ENCODE peak calls at places on chromosome 6, in eight cellular contexts. One of them, this sample, is unnamed.

GRCh38 chr6:146788115-146788514 is 189.3 kb downstream of the ADGB start:
- DNase-seq in HL-60: no peak
- DNase-seq in sigmoid colon: no peak
- DNase-seq in HepG2: no peak
- DNase-seq in prostate gland: no peak
- DNase-seq in GM23338: no peak
- DNase-seq in breast epithelium: no peak
- DNase-seq in K562: no peak
- DNase-seq in this sample: no peak

GRCh38 chr6:113646701-113647100 is 210.4 kb upstream of the MARCKS start:
- DNase-seq in sigmoid colon: no peak
- DNase-seq in GM23338: no peak
- DNase-seq in HepG2: no peak
- DNase-seq in breast epithelium: no peak
- DNase-seq in HL-60: no peak
- DNase-seq in prostate gland: no peak
- DNase-seq in K562: no peak
- DNase-seq in this sample: no peak

GRCh38 chr6:23454090-23454998 is 671.7 kb upstream of the NRSN1 start:
- DNase-seq in HepG2: no peak
- DNase-seq in GM23338: no peak
- DNase-seq in prostate gland: no peak
- DNase-seq in HL-60: no peak
- DNase-seq in breast epithelium: no peak
- DNase-seq in sigmoid colon: no peak
- DNase-seq in K562: no peak
- DNase-seq in this sample: no peak

GRCh38 chr6:42984924-42985475 is 630 bp downstream of the PPP2R5D start:
- DNase-seq in K562: peak; percentile 39
- DNase-seq in GM23338: peak; percentile 65
- DNase-seq in HL-60: peak; percentile 25
- DNase-seq in breast epithelium: no peak
- DNase-seq in HepG2: no peak
- DNase-seq in sigmoid colon: no peak
- DNase-seq in prostate gland: no peak
- DNase-seq in this sample: no peak

GRCh38 chr6:77425676-77426075 is 37.6 kb downstream of the HTR1B start:
- DNase-seq in HepG2: no peak
- DNase-seq in sigmoid colon: no peak
- DNase-seq in prostate gland: no peak
- DNase-seq in K562: no peak
- DNase-seq in GM23338: no peak
- DNase-seq in HL-60: no peak
- DNase-seq in breast epithelium: no peak
- DNase-seq in this sample: no peak

GRCh38 chr6:20058912-20059311 is 153.4 kb downstream of the MBOAT1 start:
- DNase-seq in breast epithelium: no peak
- DNase-seq in prostate gland: no peak
- DNase-seq in GM23338: no peak
- DNase-seq in K562: no peak
- DNase-seq in HL-60: peak; percentile 76
- DNase-seq in HepG2: no peak
- DNase-seq in sigmoid colon: no peak
- DNase-seq in this sample: no peak

GRCh38 chr6:147347179-147347881 is 143.1 kb downstream of the STXBP5 start:
- DNase-seq in breast epithelium: no peak
- DNase-seq in sigmoid colon: no peak
- DNase-seq in K562: no peak
- DNase-seq in HepG2: no peak
- DNase-seq in prostate gland: no peak
- DNase-seq in HL-60: no peak
- DNase-seq in GM23338: no peak
- DNase-seq in this sample: no peak

GRCh38 chr6:71681234-71681867 is 205.0 kb upstream of the RIMS1 start:
- DNase-seq in prostate gland: no peak
- DNase-seq in HepG2: no peak
- DNase-seq in K562: no peak
- DNase-seq in GM23338: no peak
- DNase-seq in breast epithelium: no peak
- DNase-seq in HL-60: no peak
- DNase-seq in sigmoid colon: no peak
- DNase-seq in this sample: no peak

GRCh38 chr6:101758338-101758737 is 364.8 kb downstream of the GRIK2 start:
- DNase-seq in sigmoid colon: no peak
- DNase-seq in prostate gland: no peak
- DNase-seq in breast epithelium: no peak
- DNase-seq in HL-60: no peak
- DNase-seq in GM23338: no peak
- DNase-seq in HepG2: no peak
- DNase-seq in K562: no peak
- DNase-seq in this sample: no peak

GRCh38 chr6:1584996-1585668 is 24.6 kb upstream of the FOXC1 start:
- DNase-seq in breast epithelium: peak; percentile 12
- DNase-seq in sigmoid colon: no peak
- DNase-seq in GM23338: no peak
- DNase-seq in prostate gland: no peak
- DNase-seq in HepG2: no peak
- DNase-seq in HL-60: no peak
- DNase-seq in K562: peak; percentile 2
- DNase-seq in this sample: no peak

GRCh38 chr6:128979061-128979460 is 96.1 kb downstream of the LAMA2 start:
- DNase-seq in HL-60: no peak
- DNase-seq in HepG2: no peak
- DNase-seq in breast epithelium: no peak
- DNase-seq in GM23338: no peak
- DNase-seq in prostate gland: no peak
- DNase-seq in sigmoid colon: no peak
- DNase-seq in K562: no peak
- DNase-seq in this sample: no peak

GRCh38 chr6:158213925-158214674 is 46.0 kb downstream of the GTF2H5 start:
- DNase-seq in K562: peak; percentile 72
- DNase-seq in breast epithelium: no peak
- DNase-seq in prostate gland: peak; percentile 51
- DNase-seq in sigmoid colon: peak; percentile 74
- DNase-seq in HepG2: peak; percentile 84
- DNase-seq in HL-60: peak; percentile 68
- DNase-seq in GM23338: peak; percentile 89
- DNase-seq in this sample: peak; percentile 83

GRCh38 chr6:41537359-41537758 is 8.8 kb upstream of the FOXP4 start:
- DNase-seq in prostate gland: no peak
- DNase-seq in HL-60: no peak
- DNase-seq in sigmoid colon: no peak
- DNase-seq in HepG2: no peak
- DNase-seq in breast epithelium: no peak
- DNase-seq in GM23338: no peak
- DNase-seq in K562: no peak
- DNase-seq in this sample: no peak

GRCh38 chr6:51753635-51754034 is 333.8 kb downstream of the PKHD1 start:
- DNase-seq in breast epithelium: no peak
- DNase-seq in HL-60: no peak
- DNase-seq in K562: peak; percentile 8
- DNase-seq in HepG2: peak; percentile 3
- DNase-seq in GM23338: peak; percentile 73
- DNase-seq in sigmoid colon: no peak
- DNase-seq in prostate gland: no peak
- DNase-seq in this sample: no peak

GRCh38 chr6:70131528-70131927 is 171.4 kb downstream of the COL9A1 start:
- DNase-seq in GM23338: no peak
- DNase-seq in breast epithelium: no peak
- DNase-seq in sigmoid colon: no peak
- DNase-seq in HepG2: no peak
- DNase-seq in HL-60: no peak
- DNase-seq in K562: no peak
- DNase-seq in prostate gland: no peak
- DNase-seq in this sample: no peak

GRCh38 chr6:48429021-48429420 is 318.0 kb upstream of the PTCHD4 start:
- DNase-seq in prostate gland: no peak
- DNase-seq in HL-60: no peak
- DNase-seq in breast epithelium: no peak
- DNase-seq in sigmoid colon: no peak
- DNase-seq in HepG2: no peak
- DNase-seq in GM23338: no peak
- DNase-seq in K562: no peak
- DNase-seq in this sample: no peak

GRCh38 chr6:16623029-16623653 is 138.1 kb downstream of the ATXN1 start:
- DNase-seq in K562: no peak
- DNase-seq in HL-60: no peak
- DNase-seq in HepG2: no peak
- DNase-seq in sigmoid colon: no peak
- DNase-seq in breast epithelium: no peak
- DNase-seq in GM23338: no peak
- DNase-seq in prostate gland: no peak
- DNase-seq in this sample: no peak

GRCh38 chr6:122790740-122791679 is 2.0 kb downstream of the SMPDL3A start:
- DNase-seq in sigmoid colon: no peak
- DNase-seq in HepG2: peak; percentile 86
- DNase-seq in HL-60: no peak
- DNase-seq in GM23338: peak; percentile 20
- DNase-seq in prostate gland: no peak
- DNase-seq in K562: no peak
- DNase-seq in breast epithelium: no peak
- DNase-seq in this sample: no peak

GRCh38 chr6:39184906-39185580 is 44.2 kb downstream of the KCNK5 start:
- DNase-seq in K562: no peak
- DNase-seq in HL-60: no peak
- DNase-seq in prostate gland: no peak
- DNase-seq in GM23338: no peak
- DNase-seq in sigmoid colon: peak; percentile 49
- DNase-seq in HepG2: no peak
- DNase-seq in breast epithelium: no peak
- DNase-seq in this sample: no peak

GRCh38 chr6:155543141-155543870 is 87.7 kb upstream of the NOX3 start:
- DNase-seq in prostate gland: no peak
- DNase-seq in HepG2: no peak
- DNase-seq in HL-60: no peak
- DNase-seq in sigmoid colon: no peak
- DNase-seq in breast epithelium: no peak
- DNase-seq in K562: no peak
- DNase-seq in GM23338: no peak
- DNase-seq in this sample: no peak

GRCh38 chr6:43951063-43951755 is 176.0 kb downstream of the MRPL14 start:
- DNase-seq in GM23338: peak; percentile 86
- DNase-seq in K562: peak; percentile 78
- DNase-seq in HepG2: peak; percentile 73
- DNase-seq in breast epithelium: no peak
- DNase-seq in prostate gland: no peak
- DNase-seq in sigmoid colon: peak; percentile 52
- DNase-seq in HL-60: peak; percentile 88
- DNase-seq in this sample: peak; percentile 24

GRCh38 chr6:89997456-89998445 is 103.5 kb downstream of the GJA10 start:
- DNase-seq in sigmoid colon: no peak
- DNase-seq in K562: no peak
- DNase-seq in breast epithelium: peak; percentile 71
- DNase-seq in prostate gland: peak; percentile 23
- DNase-seq in GM23338: no peak
- DNase-seq in HL-60: peak; percentile 9
- DNase-seq in HepG2: no peak
- DNase-seq in this sample: no peak

GRCh38 chr6:78500299-78501089 is 366.9 kb upstream of the IRAK1BP1 start:
- DNase-seq in sigmoid colon: no peak
- DNase-seq in HepG2: no peak
- DNase-seq in K562: no peak
- DNase-seq in HL-60: no peak
- DNase-seq in breast epithelium: no peak
- DNase-seq in GM23338: no peak
- DNase-seq in prostate gland: no peak
- DNase-seq in this sample: no peak

GRCh38 chr6:6591778-6592388 is 3.4 kb downstream of the LY86 start:
- DNase-seq in GM23338: no peak
- DNase-seq in HepG2: no peak
- DNase-seq in K562: no peak
- DNase-seq in breast epithelium: no peak
- DNase-seq in HL-60: peak; percentile 97
- DNase-seq in sigmoid colon: no peak
- DNase-seq in prostate gland: no peak
- DNase-seq in this sample: no peak
- TF ChIP-seq POLR2AphosphoS5 in GM23338: no peak
- TF ChIP-seq POLR2AphosphoS5 in HepG2: no peak
- TF ChIP-seq POLR2AphosphoS5 in K562: no peak
- TF ChIP-seq POLR2AphosphoS5 in breast epithelium: no peak
- TF ChIP-seq POLR2AphosphoS5 in HL-60: peak; percentile 21
- TF ChIP-seq POLR2AphosphoS5 in sigmoid colon: no peak
- TF ChIP-seq POLR2AphosphoS5 in prostate gland: no peak
- TF ChIP-seq POLR2AphosphoS5 in this sample: peak; percentile 56

GRCh38 chr6:32163559-32164258 is 686 bp upstream of the EGFL8 start:
- DNase-seq in sigmoid colon: no peak
- DNase-seq in HepG2: no peak
- DNase-seq in breast epithelium: no peak
- DNase-seq in prostate gland: no peak
- DNase-seq in HL-60: no peak
- DNase-seq in GM23338: no peak
- DNase-seq in K562: no peak
- DNase-seq in this sample: peak; percentile 39
- H3K27ac ChIP-seq in sigmoid colon: peak overlapping the region; percentile 60
- H3K27ac ChIP-seq in HepG2: no peak overlapping the region
- H3K27ac ChIP-seq in breast epithelium: peak overlapping the region; percentile 2
- H3K27ac ChIP-seq in prostate gland: no peak overlapping the region
- H3K27ac ChIP-seq in HL-60: no peak overlapping the region
- H3K27ac ChIP-seq in GM23338: no peak overlapping the region
- H3K27ac ChIP-seq in K562: no peak overlapping the region
- H3K27ac ChIP-seq in this sample: no peak overlapping the region

GRCh38 chr6:95519228-95520037 is 57.9 kb upstream of the MANEA start:
- DNase-seq in breast epithelium: no peak
- DNase-seq in HepG2: no peak
- DNase-seq in sigmoid colon: no peak
- DNase-seq in prostate gland: no peak
- DNase-seq in GM23338: no peak
- DNase-seq in HL-60: no peak
- DNase-seq in K562: peak; percentile 75
- DNase-seq in this sample: peak; percentile 73
- TF ChIP-seq POLR2AphosphoS5 in breast epithelium: no peak
- TF ChIP-seq POLR2AphosphoS5 in HepG2: no peak
- TF ChIP-seq POLR2AphosphoS5 in sigmoid colon: no peak
- TF ChIP-seq POLR2AphosphoS5 in prostate gland: no peak
- TF ChIP-seq POLR2AphosphoS5 in GM23338: no peak
- TF ChIP-seq POLR2AphosphoS5 in HL-60: no peak
- TF ChIP-seq POLR2AphosphoS5 in K562: peak; percentile 95
- TF ChIP-seq POLR2AphosphoS5 in this sample: no peak

DNA sequence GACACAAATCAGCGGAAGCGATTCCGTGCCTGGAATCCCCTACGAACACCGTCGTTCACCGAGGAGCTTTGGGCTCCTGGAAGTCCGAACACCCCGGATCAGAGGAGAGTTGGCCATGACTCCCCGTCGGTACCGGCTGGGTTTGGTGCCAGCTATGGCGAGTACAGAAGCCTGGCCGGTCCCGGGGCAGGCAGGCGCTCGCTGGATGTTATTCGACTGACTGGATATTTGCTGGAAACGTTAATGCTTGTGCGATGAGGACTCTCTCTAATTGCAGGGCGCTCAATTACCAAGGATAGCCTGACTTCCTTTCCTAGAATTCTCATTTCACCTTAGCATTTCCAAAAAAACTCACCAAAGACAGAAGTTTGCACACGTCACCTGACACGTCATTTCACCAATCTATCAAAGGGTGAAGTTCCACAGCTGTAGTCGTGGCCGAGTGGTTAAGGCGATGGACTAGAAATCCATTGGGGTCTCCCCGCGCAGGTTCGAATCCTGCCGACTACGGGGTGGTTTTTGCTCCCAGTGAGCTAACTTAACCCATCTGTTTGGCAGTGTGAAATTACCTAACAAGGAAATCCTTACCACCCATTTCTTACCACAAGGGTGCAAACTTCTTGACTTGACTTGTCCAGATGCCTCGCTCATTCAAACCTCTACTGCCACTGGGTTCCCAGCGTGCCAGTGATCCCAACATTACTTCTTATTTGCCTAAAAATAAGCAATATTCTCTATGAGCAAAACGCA is 22.7 kb upstream of the ZNF184 start:
- DNase-seq in sigmoid colon: no peak
- DNase-seq in GM23338: peak; percentile 91
- DNase-seq in prostate gland: no peak
- DNase-seq in HL-60: peak; percentile 45
- DNase-seq in breast epithelium: no peak
- DNase-seq in K562: peak; percentile 85
- DNase-seq in HepG2: peak; percentile 80
- DNase-seq in this sample: no peak
- H3K27ac ChIP-seq in sigmoid colon: no peak overlapping the region
- H3K27ac ChIP-seq in GM23338: no peak overlapping the region
- H3K27ac ChIP-seq in prostate gland: no peak overlapping the region
- H3K27ac ChIP-seq in HL-60: no peak overlapping the region
- H3K27ac ChIP-seq in breast epithelium: no peak overlapping the region
- H3K27ac ChIP-seq in K562: peak overlapping the region; percentile 64
- H3K27ac ChIP-seq in HepG2: no peak overlapping the region
- H3K27ac ChIP-seq in this sample: no peak overlapping the region

This sample was measured in spleen.